ENCODE peak calls at places on chromosomes 11 and 22, in five cellular contexts. P is breast epithelium, F is H1, R is astrocyte of the spinal cord, V is K562. Z is an unnamed sample.

GRCh38 chr11:116427903-116428637 is 344.7 kb downstream of the BUD13 start:
- DNase-seq in P (no peak), F (no peak), R (no peak), V (no peak), Z (no peak)

GRCh38 chr11:1827095-1827797 is 7.5 kb upstream of the SYT8 start:
- DNase-seq in P (peak; percentile 85), F (no peak), R (peak; percentile 83), V (no peak), Z (peak; percentile 94)

GRCh38 chr11:17810736-17811135 is 76.2 kb downstream of the KCNC1 start:
- DNase-seq in P (no peak), F (no peak), R (peak; percentile 37), V (no peak), Z (no peak)

GRCh38 chr11:34599406-34599901 is 21.4 kb upstream of the EHF start:
- DNase-seq in P (no peak), F (no peak), R (peak; percentile 44), V (no peak), Z (peak; percentile 38)

GRCh38 chr11:122038543-122038942 is 77.5 kb downstream of the BLID start:
- DNase-seq in P (no peak), F (no peak), R (peak; percentile 67), V (no peak), Z (peak; percentile 90)

GRCh38 chr11:62508336-62509058 is 38.1 kb downstream of the AHNAK start:
- DNase-seq in P (peak; percentile 85), F (peak; percentile 43), R (peak; percentile 64), V (peak; percentile 68), Z (peak; percentile 91)

GRCh38 chr11:78460468-78460867 is 42.8 kb upstream of the GAB2 start:
- DNase-seq in P (no peak), F (no peak), R (peak; percentile 52), V (no peak), Z (no peak)

GRCh38 chr11:3195251-3196160 is 23.1 kb downstream of the MRGPRG start:
- DNase-seq in P (peak; percentile 36), F (no peak), R (no peak), V (peak; percentile 48), Z (no peak)

GRCh38 chr22:31332886-31333285 is 13.3 kb downstream of the PATZ1 start:
- DNase-seq in P (no peak), F (no peak), R (no peak), V (no peak), Z (no peak)

GRCh38 chr11:105789579-105789978 is 179.7 kb downstream of the GRIA4 start:
- DNase-seq in P (no peak), F (no peak), R (no peak), V (no peak), Z (no peak)

GRCh38 chr11:2386591-2386990 is 9.5 kb downstream of the CD81 start:
- DNase-seq in P (no peak), F (no peak), R (no peak), V (no peak), Z (no peak)

GRCh38 chr11:62193954-62194353 is 3.9 kb downstream of the SCGB1D1 start:
- DNase-seq in P (no peak), F (no peak), R (no peak), V (peak; percentile 32), Z (no peak)

GRCh38 chr11:94199367-94200130 is 70.9 kb downstream of the PANX1 start:
- DNase-seq in P (no peak), F (no peak), R (no peak), V (no peak), Z (no peak)

GRCh38 chr11:35974878-35975578 is 31.2 kb downstream of the LDLRAD3 start:
- DNase-seq in P (no peak), F (no peak), R (no peak), V (no peak), Z (no peak)

GRCh38 chr22:39349506-39349966 is 255 bp upstream of the SYNGR1 start:
- DNase-seq in P (no peak), F (no peak), R (no peak), V (peak; percentile 96), Z (no peak)

GRCh38 chr11:11010624-11011127 is 152.8 kb upstream of the ZBED5 start:
- DNase-seq in P (no peak), F (no peak), R (peak; percentile 4), V (no peak), Z (no peak)

GRCh38 chr22:38599466-38599865 is 29.5 kb upstream of the DMC1 start:
- DNase-seq in P (no peak), F (no peak), R (no peak), V (no peak), Z (no peak)

GRCh38 chr11:134530826-134531225 is 118.8 kb upstream of the B3GAT1 start:
- DNase-seq in P (no peak), F (no peak), R (no peak), V (no peak), Z (no peak)

GRCh38 chr11:131748146-131749050 is 378.0 kb downstream of the NTM start:
- DNase-seq in P (no peak), F (no peak), R (peak; percentile 89), V (peak; percentile 53), Z (no peak)

GRCh38 chr22:22171357-22172218 is 73.0 kb upstream of the VPREB1 start:
- DNase-seq in P (no peak), F (no peak), R (no peak), V (peak; percentile 67), Z (no peak)

GRCh38 chr11:116397556-116398167 is 375.1 kb downstream of the BUD13 start:
- DNase-seq in P (no peak), F (no peak), R (no peak), V (no peak), Z (no peak)

GRCh38 chr11:120404495-120404894 is 68.3 kb downstream of the ARHGEF12 start:
- DNase-seq in P (no peak), F (no peak), R (no peak), V (no peak), Z (no peak)

GRCh38 chr11:108754901-108755625 is 90.2 kb downstream of the DDX10 start:
- DNase-seq in P (no peak), F (no peak), R (peak; percentile 43), V (no peak), Z (peak; percentile 51)

GRCh38 chr11:6197466-6198200 is 1.4 kb upstream of the OR52W1 start:
- DNase-seq in P (no peak), F (no peak), R (peak; percentile 42), V (no peak), Z (no peak)

GRCh38 chr11:2142762-2143202 is 3.6 kb upstream of the IGF2 start:
- DNase-seq in P (no peak), F (no peak), R (no peak), V (no peak), Z (no peak)

GRCh38 chr11:71488086-71488967 is 35.3 kb downstream of the NADSYN1 start:
- DNase-seq in P (peak; percentile 31), F (no peak), R (peak; percentile 36), V (peak; percentile 42), Z (peak; percentile 6)

GRCh38 chr11:128208329-128209220 is 378.8 kb downstream of the ETS1 start:
- DNase-seq in P (no peak), F (no peak), R (peak; percentile 96), V (no peak), Z (peak; percentile 91)

GRCh38 chr11:131668867-131669780 is 298.7 kb downstream of the NTM start:
- DNase-seq in P (peak; percentile 37), F (no peak), R (peak; percentile 26), V (peak; percentile 84), Z (no peak)

GRCh38 chr11:43557553-43558031 is 122.9 kb upstream of the HSD17B12 start:
- DNase-seq in P (no peak), F (no peak), R (no peak), V (no peak), Z (no peak)
- TF ChIP-seq CTCF in P (no peak), F (peak; percentile 22), R (peak; percentile 32), V (peak; percentile 49), Z (peak; percentile 52)

GRCh38 chr11:64869571-64870175 is 8.7 kb downstream of the EHD1 start:
- DNase-seq in P (no peak), F (no peak), R (no peak), V (peak; percentile 31), Z (no peak)
- H3K4me3 ChIP-seq in P (peak overlapping the region; percentile 25), F (no peak overlapping the region), R (no peak overlapping the region), V (no peak overlapping the region), Z (no peak overlapping the region)

GRCh38 chr22:37198290-37199102 is 10.4 kb upstream of the C1QTNF6 start:
- DNase-seq in P (peak; percentile 85), F (no peak), R (peak; percentile 72), V (peak; percentile 72), Z (no peak)

GRCh38 chr22:37195921-37196320 is 7.9 kb upstream of the C1QTNF6 start:
- DNase-seq in P (peak; percentile 12), F (no peak), R (no peak), V (no peak), Z (no peak)

GRCh38 chr22:37194750-37195149 is 6.7 kb upstream of the C1QTNF6 start:
- DNase-seq in P (peak; percentile 9), F (no peak), R (no peak), V (no peak), Z (no peak)

GRCh38 chr22:37197451-37198289 is 9.6 kb upstream of the C1QTNF6 start:
- DNase-seq in P (peak; percentile 76), F (no peak), R (peak; percentile 52), V (no peak), Z (no peak)

DNA sequence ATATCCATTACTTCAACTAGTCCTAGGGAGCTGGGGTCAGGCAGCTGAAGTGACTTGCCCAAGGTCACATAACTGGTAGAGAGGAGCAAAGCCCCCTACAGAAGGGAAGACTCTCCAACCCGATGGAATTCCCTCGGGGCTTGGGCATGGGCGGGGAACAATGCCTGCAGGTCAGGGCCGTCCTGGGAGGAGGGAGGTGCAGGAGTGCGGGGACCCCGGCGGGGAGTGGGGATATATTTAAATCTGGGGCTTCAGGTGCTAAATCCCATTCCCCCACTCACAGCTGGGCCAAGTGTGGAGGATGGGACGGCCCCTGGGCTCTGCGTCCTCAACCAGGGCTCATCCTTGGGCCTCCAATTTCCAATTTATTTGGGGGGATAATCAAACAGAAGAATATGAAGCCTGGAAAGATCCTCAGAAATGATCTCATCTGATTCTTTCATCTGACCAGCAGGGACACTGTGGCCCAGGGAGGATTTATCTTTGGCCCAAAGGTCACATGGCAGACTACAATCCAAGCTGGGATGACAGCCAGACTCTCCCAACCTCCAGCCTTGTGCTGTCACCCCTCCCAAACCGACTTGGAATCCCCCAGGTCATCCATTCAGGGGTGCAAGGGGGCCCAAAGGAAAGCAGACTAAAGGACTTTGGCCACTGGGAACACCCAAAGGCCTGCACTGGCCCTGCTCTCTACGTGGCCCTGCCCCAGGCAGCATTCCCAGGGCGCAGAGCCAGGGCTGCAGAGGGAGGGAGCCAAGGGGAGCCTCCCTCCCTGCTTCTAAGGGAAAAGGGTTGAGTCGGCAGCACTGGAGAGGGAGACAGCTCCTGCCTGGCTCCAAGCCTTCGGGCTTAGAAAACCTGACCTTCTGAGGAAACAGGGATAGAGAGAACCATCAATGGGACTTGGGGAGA is 8.7 kb upstream of the C1QTNF6 start:
- DNase-seq in P (peak; percentile 91), F (no peak), R (peak; percentile 77), V (no peak), Z (peak; percentile 75)
- TF ChIP-seq CTCF in P (no peak), F (no peak), R (no peak), V (peak; percentile 26), Z (peak; percentile 13)

GRCh38 chr11:130425156-130425555 is 3.3 kb downstream of the ADAMTS8 start:
- DNase-seq in P (no peak), F (no peak), R (no peak), V (no peak), Z (no peak)

GRCh38 chr11:130428271-130428670 is at the start of gene ADAMTS8:
- DNase-seq in P (no peak), F (no peak), R (no peak), V (no peak), Z (no peak)

GRCh38 chr11:130427581-130428211 is 713 bp downstream of the ADAMTS8 start:
- DNase-seq in P (no peak), F (no peak), R (no peak), V (no peak), Z (no peak)

GRCh38 chr11:130426223-130427048 is 2.0 kb downstream of the ADAMTS8 start:
- DNase-seq in P (no peak), F (no peak), R (no peak), V (no peak), Z (no peak)

GRCh38 chr11:130427049-130427388 is 1.4 kb downstream of the ADAMTS8 start:
- DNase-seq in P (no peak), F (no peak), R (no peak), V (no peak), Z (no peak)
- H3K4me3 ChIP-seq in P (peak overlapping the region; percentile 81), F (peak overlapping the region; percentile 71), R (no peak overlapping the region), V (no peak overlapping the region), Z (no peak overlapping the region)

Z was measured in retinal pigment epithelial cell.